ENCODE peak calls at places on chromosomes 1 and 21, in six cellular contexts. V, Q, N, E, Z and X are unnamed samples.

GRCh38 chr1:173717238-173717637 is 2.5 kb downstream of the KLHL20 start:
- DNase-seq in Q (no peak), E (no peak), V (no peak), Z (no peak), N (peak; percentile 37), X (no peak)

GRCh38 chr21:35861656-35862055 is 198.7 kb downstream of the SETD4 start:
- DNase-seq in Q (no peak), N (no peak), E (no peak), Z (no peak), V (no peak), X (no peak)

GRCh38 chr1:225427249-225428065 is at the start of gene LBR:
- DNase-seq in E (peak; percentile 91), Q (peak; percentile 41), Z (no peak), V (peak; percentile 45), N (no peak), X (no peak)

GRCh38 chr21:29832217-29832616 is 107.6 kb downstream of the GRIK1 start:
- DNase-seq in Z (no peak), V (no peak), E (no peak), Q (no peak), N (no peak), X (no peak)

GRCh38 chr1:153942766-153943549 is 3.6 kb downstream of the DENND4B start:
- DNase-seq in V (no peak), Q (no peak), E (no peak), Z (no peak), N (no peak), X (no peak)

GRCh38 chr1:95744731-95745130 is 510.7 kb downstream of the RWDD3 start:
- DNase-seq in V (no peak), Q (no peak), Z (no peak), N (no peak), E (no peak), X (no peak)

GRCh38 chr1:42966688-42967609 is 8.3 kb upstream of the SLC2A1 start:
- DNase-seq in N (peak; percentile 92), Q (peak; percentile 78), Z (peak; percentile 96), V (peak; percentile 96), E (no peak), X (no peak)

GRCh38 chr1:210654176-210654786 is 325.6 kb downstream of the HHAT start:
- DNase-seq in V (no peak), Q (no peak), N (no peak), Z (peak; percentile 28), E (no peak), X (no peak)

GRCh38 chr1:214451591-214451990 is 99.8 kb downstream of the PTPN14 start:
- DNase-seq in E (no peak), V (no peak), Q (no peak), Z (peak; percentile 75), N (no peak), X (no peak)

GRCh38 chr1:49686107-49686506 is 337.6 kb downstream of the AGBL4 start:
- DNase-seq in Z (no peak), E (no peak), N (no peak), Q (no peak), V (no peak), X (no peak)

GRCh38 chr1:109631513-109632260 is 12.1 kb downstream of the AMPD2 start:
- DNase-seq in Z (no peak), E (no peak), V (no peak), Q (no peak), N (no peak), X (peak; percentile 77)

GRCh38 chr1:109628540-109629321 is 9.1 kb downstream of the AMPD2 start:
- DNase-seq in N (no peak), E (peak; percentile 84), Z (no peak), V (peak; percentile 65), Q (no peak), X (no peak)

GRCh38 chr1:109630881-109631512 is 11.4 kb downstream of the AMPD2 start:
- DNase-seq in N (no peak), Q (no peak), Z (no peak), V (no peak), E (peak; percentile 76), X (peak; percentile 75)

GRCh38 chr1:109629372-109630030 is 9.9 kb downstream of the AMPD2 start:
- DNase-seq in V (no peak), E (peak; percentile 83), Z (no peak), N (no peak), Q (no peak), X (no peak)

DNA sequence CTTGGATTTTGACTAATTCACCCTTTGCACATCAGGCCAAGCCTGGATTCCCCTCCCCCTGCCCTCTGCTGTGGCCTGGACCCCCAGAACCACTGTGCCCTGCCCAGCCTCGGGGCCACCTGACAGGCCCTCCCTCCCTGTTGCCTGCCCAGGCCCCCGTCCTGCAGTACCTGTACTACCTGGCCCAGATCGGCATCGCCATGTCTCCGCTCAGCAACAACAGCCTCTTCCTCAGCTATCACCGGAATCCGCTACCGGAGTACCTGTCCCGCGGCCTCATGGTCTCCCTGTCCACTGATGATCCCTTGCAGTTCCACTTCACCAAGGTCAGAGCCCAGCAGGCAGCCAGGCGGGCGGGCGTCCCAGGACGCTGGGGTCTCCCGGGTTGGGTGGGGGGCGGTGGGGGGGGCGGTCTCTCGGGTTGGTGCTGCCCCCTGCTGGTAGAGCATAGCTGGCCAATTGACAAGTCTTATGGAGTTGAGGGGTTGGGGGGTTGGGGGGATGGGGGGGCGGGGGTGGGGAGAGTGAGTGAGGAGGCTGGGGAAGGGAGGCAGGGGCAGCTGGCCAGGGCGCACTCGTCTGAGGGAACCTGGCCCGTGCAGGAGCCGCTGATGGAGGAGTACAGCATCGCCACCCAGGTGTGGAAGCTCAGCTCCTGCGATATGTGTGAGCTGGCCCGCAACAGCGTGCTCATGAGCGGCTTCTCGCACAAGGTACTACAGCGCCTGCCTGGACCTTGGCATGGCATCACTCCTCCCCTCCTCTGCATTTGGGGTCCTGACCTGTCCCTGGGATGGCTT is 10.6 kb downstream of the AMPD2 start:
- DNase-seq in E (peak; percentile 80), Z (no peak), Q (no peak), N (no peak), V (no peak), X (no peak)
- TF ChIP-seq CTCF in E (no peak), Z (no peak), Q (no peak), N (peak; percentile 41), V (peak; percentile 20), X (peak; percentile 47)

GRCh38 chr21:21624674-21625073 is 626.5 kb downstream of the NCAM2 start:
- DNase-seq in V (peak; percentile 65), E (no peak), Q (no peak), N (no peak), Z (no peak), X (no peak)
- TF ChIP-seq CTCF in V (no peak), E (no peak), Q (no peak), N (no peak), Z (no peak), X (no peak)

DNA sequence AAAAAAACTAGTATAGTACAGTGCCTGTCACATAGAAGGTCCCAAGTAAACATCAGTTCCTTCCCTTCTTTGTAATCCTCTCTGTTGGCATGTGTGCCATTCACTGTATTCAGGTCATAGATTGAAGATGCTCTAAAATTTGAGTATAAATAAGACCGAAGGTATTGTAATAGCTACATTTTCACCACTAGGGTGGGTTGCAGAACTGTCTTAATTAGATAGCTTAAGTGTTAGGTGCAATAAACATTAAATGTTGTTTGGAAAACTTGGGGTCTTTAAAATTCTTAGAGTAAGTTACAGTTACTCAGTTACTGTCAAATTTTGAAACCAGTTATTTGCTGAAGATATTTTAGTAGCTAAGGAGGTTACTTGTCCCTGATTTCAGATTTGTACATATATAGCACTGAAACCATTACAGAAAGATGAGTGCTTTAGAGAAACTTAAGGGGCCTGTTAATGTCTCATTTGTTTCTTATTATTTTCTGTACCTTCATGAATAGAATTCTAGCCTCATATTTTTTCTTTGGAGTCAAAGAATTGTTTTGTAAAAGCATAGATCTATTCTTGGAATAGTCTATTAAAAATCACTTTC is 24.3 kb downstream of the PER3 start:
- DNase-seq in Q (no peak), V (peak; percentile 53), E (no peak), N (no peak), Z (no peak), X (no peak)
- TF ChIP-seq CTCF in Q (peak; percentile 53), V (peak; percentile 58), E (no peak), N (peak; percentile 45), Z (peak; percentile 70), X (peak; percentile 59)

GRCh38 chr1:203546274-203546673 is 52.3 kb downstream of the OPTC start:
- DNase-seq in E (no peak), V (no peak), Z (no peak), N (no peak), Q (no peak), X (no peak)
- TF ChIP-seq CTCF in E (no peak), V (no peak), Z (no peak), N (no peak), Q (no peak), X (no peak)

DNA sequence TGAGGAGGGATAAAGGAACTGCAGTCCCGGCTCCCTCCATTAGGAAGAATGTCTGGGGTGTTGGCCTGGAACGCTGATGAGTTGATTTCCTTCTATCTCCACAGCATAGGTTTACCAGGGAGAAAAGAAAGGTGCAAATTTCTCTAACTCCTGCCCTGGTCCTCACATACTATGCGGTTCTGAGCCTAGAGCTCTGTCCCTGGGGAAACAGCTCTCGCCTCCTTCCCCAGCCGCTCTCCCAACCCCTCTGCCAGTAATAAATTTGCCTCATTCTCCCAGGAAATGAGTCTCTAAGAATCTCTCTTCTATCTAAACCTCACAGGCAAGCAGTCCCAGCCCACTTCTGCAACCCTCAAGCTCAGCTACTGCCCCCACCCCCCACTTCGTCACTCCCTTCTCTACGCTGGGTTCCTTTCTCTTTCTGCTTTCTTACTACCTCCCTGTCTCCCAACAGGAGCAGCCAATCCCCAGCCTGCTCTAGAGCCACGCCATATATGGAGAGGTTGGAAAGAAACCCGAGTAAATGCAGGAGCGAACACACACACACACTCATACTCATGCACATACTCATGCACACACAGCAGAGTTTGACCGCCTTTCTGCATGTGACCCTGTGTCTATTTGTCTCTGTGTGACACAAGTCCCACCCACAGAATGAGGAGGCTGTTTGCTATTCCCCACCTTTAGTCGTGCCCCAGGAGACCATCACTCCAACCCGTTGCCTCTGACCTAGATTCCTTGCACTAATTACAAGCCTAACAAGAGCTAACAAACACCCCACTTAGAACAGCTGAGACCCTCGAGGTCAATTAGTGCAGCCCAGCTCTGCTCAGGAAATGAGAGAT is 13.4 kb downstream of the PLEKHO1 start:
- DNase-seq in N (peak; percentile 61), V (peak; percentile 100), Q (peak; percentile 81), Z (peak; percentile 96), E (peak; percentile 95), X (peak; percentile 93)
- TF ChIP-seq CTCF in N (no peak), V (peak; percentile 4), Q (peak; percentile 41), Z (peak; percentile 33), E (no peak), X (peak; percentile 27)

GRCh38 chr1:10867138-10867721 is 70.8 kb upstream of the CASZ1 start:
- DNase-seq in V (no peak), E (no peak), Q (peak; percentile 69), N (peak; percentile 66), Z (no peak), X (no peak)
- TF ChIP-seq CTCF in V (peak; percentile 34), E (no peak), Q (no peak), N (peak; percentile 55), Z (peak; percentile 83), X (peak; percentile 88)

GRCh38 chr21:39137248-39138186 is 45.7 kb downstream of the PSMG1 start:
- DNase-seq in V (peak; percentile 65), N (no peak), Q (no peak), Z (no peak), E (no peak), X (no peak)
- TF ChIP-seq CTCF in V (no peak), N (no peak), Q (no peak), Z (peak; percentile 32), E (no peak), X (no peak)